ENCODE peak calls at places on chromosomes 16 and 17, in ten cellular contexts. One of them, this sample, is unnamed.
A peak's percentile ranks its signal among the peaks of the same experiment; 100 is the strongest.

GRCh38 chr16:72125635-72126428 is 32.2 kb downstream of the DHX38 start:
- DNase-seq in endodermal cell: no peak
- DNase-seq in Peyer's patch: no peak
- DNase-seq in H9: no peak
- DNase-seq in CD8-positive, alpha-beta T cell: no peak
- DNase-seq in AG04450: no peak
- DNase-seq in upper lobe of left lung: no peak
- DNase-seq in vagina: peak; percentile 58
- DNase-seq in lung: no peak
- DNase-seq in right atrium auricular region: peak; percentile 56
- DNase-seq in this sample: no peak

GRCh38 chr17:78416791-78417530 is 38.5 kb downstream of the PGS1 start:
- DNase-seq in endodermal cell: no peak
- DNase-seq in Peyer's patch: peak; percentile 45
- DNase-seq in H9: no peak
- DNase-seq in CD8-positive, alpha-beta T cell: no peak
- DNase-seq in AG04450: no peak
- DNase-seq in upper lobe of left lung: peak; percentile 83
- DNase-seq in vagina: no peak
- DNase-seq in lung: peak; percentile 61
- DNase-seq in right atrium auricular region: peak; percentile 73
- DNase-seq in this sample: peak; percentile 68

GRCh38 chr17:79609616-79610150 is 1.2 kb downstream of the RBFOX3 start:
- DNase-seq in endodermal cell: peak; percentile 77
- DNase-seq in Peyer's patch: no peak
- DNase-seq in H9: peak; percentile 55
- DNase-seq in CD8-positive, alpha-beta T cell: no peak
- DNase-seq in AG04450: no peak
- DNase-seq in upper lobe of left lung: no peak
- DNase-seq in vagina: no peak
- DNase-seq in lung: no peak
- DNase-seq in right atrium auricular region: no peak
- DNase-seq in this sample: no peak

GRCh38 chr16:78407191-78407590 is 307.7 kb downstream of the WWOX start:
- DNase-seq in endodermal cell: no peak
- DNase-seq in Peyer's patch: no peak
- DNase-seq in H9: no peak
- DNase-seq in CD8-positive, alpha-beta T cell: no peak
- DNase-seq in AG04450: no peak
- DNase-seq in upper lobe of left lung: no peak
- DNase-seq in vagina: no peak
- DNase-seq in lung: no peak
- DNase-seq in right atrium auricular region: no peak
- DNase-seq in this sample: no peak

GRCh38 chr16:85471469-85472431 is 141.4 kb upstream of the GSE1 start:
- DNase-seq in endodermal cell: no peak
- DNase-seq in Peyer's patch: no peak
- DNase-seq in H9: no peak
- DNase-seq in CD8-positive, alpha-beta T cell: no peak
- DNase-seq in AG04450: no peak
- DNase-seq in upper lobe of left lung: peak; percentile 71
- DNase-seq in vagina: no peak
- DNase-seq in lung: peak; percentile 56
- DNase-seq in right atrium auricular region: no peak
- DNase-seq in this sample: peak; percentile 38

GRCh38 chr17:40848583-40849235 is 18.3 kb downstream of the KRT12 start:
- DNase-seq in endodermal cell: no peak
- DNase-seq in Peyer's patch: no peak
- DNase-seq in H9: no peak
- DNase-seq in CD8-positive, alpha-beta T cell: no peak
- DNase-seq in AG04450: no peak
- DNase-seq in upper lobe of left lung: no peak
- DNase-seq in vagina: no peak
- DNase-seq in lung: no peak
- DNase-seq in right atrium auricular region: no peak
- DNase-seq in this sample: no peak

GRCh38 chr16:721765-722481 is 977 bp downstream of the ANTKMT start:
- DNase-seq in endodermal cell: no peak
- DNase-seq in Peyer's patch: no peak
- DNase-seq in H9: no peak
- DNase-seq in CD8-positive, alpha-beta T cell: peak; percentile 47
- DNase-seq in AG04450: no peak
- DNase-seq in upper lobe of left lung: no peak
- DNase-seq in vagina: no peak
- DNase-seq in lung: no peak
- DNase-seq in right atrium auricular region: no peak
- DNase-seq in this sample: peak; percentile 24

GRCh38 chr16:27917953-27918352 is 145.6 kb downstream of the GSG1L start:
- DNase-seq in endodermal cell: no peak
- DNase-seq in Peyer's patch: no peak
- DNase-seq in H9: no peak
- DNase-seq in CD8-positive, alpha-beta T cell: no peak
- DNase-seq in AG04450: no peak
- DNase-seq in upper lobe of left lung: no peak
- DNase-seq in vagina: no peak
- DNase-seq in lung: no peak
- DNase-seq in right atrium auricular region: no peak
- DNase-seq in this sample: no peak

GRCh38 chr17:2936771-2937321 is 126.6 kb downstream of the OR1D5 start:
- DNase-seq in endodermal cell: no peak
- DNase-seq in Peyer's patch: no peak
- DNase-seq in H9: no peak
- DNase-seq in CD8-positive, alpha-beta T cell: no peak
- DNase-seq in AG04450: no peak
- DNase-seq in upper lobe of left lung: no peak
- DNase-seq in vagina: no peak
- DNase-seq in lung: no peak
- DNase-seq in right atrium auricular region: no peak
- DNase-seq in this sample: no peak

GRCh38 chr17:2935622-2936021 is 127.8 kb downstream of the OR1D5 start:
- DNase-seq in endodermal cell: no peak
- DNase-seq in Peyer's patch: no peak
- DNase-seq in H9: no peak
- DNase-seq in CD8-positive, alpha-beta T cell: no peak
- DNase-seq in AG04450: no peak
- DNase-seq in upper lobe of left lung: no peak
- DNase-seq in vagina: no peak
- DNase-seq in lung: no peak
- DNase-seq in right atrium auricular region: no peak
- DNase-seq in this sample: no peak

GRCh38 chr17:2939714-2940351 is 123.6 kb downstream of the OR1D5 start:
- DNase-seq in endodermal cell: no peak
- DNase-seq in Peyer's patch: peak; percentile 71
- DNase-seq in H9: peak; percentile 36
- DNase-seq in CD8-positive, alpha-beta T cell: no peak
- DNase-seq in AG04450: no peak
- DNase-seq in upper lobe of left lung: no peak
- DNase-seq in vagina: no peak
- DNase-seq in lung: no peak
- DNase-seq in right atrium auricular region: no peak
- DNase-seq in this sample: no peak

GRCh38 chr17:2936351-2936750 is 127.1 kb downstream of the OR1D5 start:
- DNase-seq in endodermal cell: no peak
- DNase-seq in Peyer's patch: no peak
- DNase-seq in H9: no peak
- DNase-seq in CD8-positive, alpha-beta T cell: no peak
- DNase-seq in AG04450: no peak
- DNase-seq in upper lobe of left lung: no peak
- DNase-seq in vagina: no peak
- DNase-seq in lung: no peak
- DNase-seq in right atrium auricular region: no peak
- DNase-seq in this sample: no peak

GRCh38 chr17:2937331-2938003 is 125.9 kb downstream of the OR1D5 start:
- DNase-seq in endodermal cell: no peak
- DNase-seq in Peyer's patch: no peak
- DNase-seq in H9: no peak
- DNase-seq in CD8-positive, alpha-beta T cell: no peak
- DNase-seq in AG04450: no peak
- DNase-seq in upper lobe of left lung: no peak
- DNase-seq in vagina: no peak
- DNase-seq in lung: no peak
- DNase-seq in right atrium auricular region: no peak
- DNase-seq in this sample: no peak
- TF ChIP-seq CTCF in endodermal cell: peak; percentile 30
- TF ChIP-seq CTCF in Peyer's patch: no peak
- TF ChIP-seq CTCF in H9: no peak
- TF ChIP-seq CTCF in CD8-positive, alpha-beta T cell: no peak
- TF ChIP-seq CTCF in AG04450: peak; percentile 29
- TF ChIP-seq CTCF in upper lobe of left lung: no peak
- TF ChIP-seq CTCF in vagina: no peak
- TF ChIP-seq CTCF in lung: no peak
- TF ChIP-seq CTCF in right atrium auricular region: peak; percentile 50
- TF ChIP-seq CTCF in this sample: no peak

GRCh38 chr16:15822957-15823356 is 33.9 kb downstream of the MYH11 start:
- DNase-seq in endodermal cell: no peak
- DNase-seq in Peyer's patch: no peak
- DNase-seq in H9: no peak
- DNase-seq in CD8-positive, alpha-beta T cell: no peak
- DNase-seq in AG04450: no peak
- DNase-seq in upper lobe of left lung: no peak
- DNase-seq in vagina: no peak
- DNase-seq in lung: no peak
- DNase-seq in right atrium auricular region: no peak
- DNase-seq in this sample: no peak

GRCh38 chr16:15827709-15828343 is 29.0 kb downstream of the MYH11 start:
- DNase-seq in endodermal cell: no peak
- DNase-seq in Peyer's patch: no peak
- DNase-seq in H9: no peak
- DNase-seq in CD8-positive, alpha-beta T cell: no peak
- DNase-seq in AG04450: no peak
- DNase-seq in upper lobe of left lung: no peak
- DNase-seq in vagina: no peak
- DNase-seq in lung: no peak
- DNase-seq in right atrium auricular region: no peak
- DNase-seq in this sample: no peak

GRCh38 chr16:15827299-15827698 is 29.5 kb downstream of the MYH11 start:
- DNase-seq in endodermal cell: no peak
- DNase-seq in Peyer's patch: no peak
- DNase-seq in H9: no peak
- DNase-seq in CD8-positive, alpha-beta T cell: no peak
- DNase-seq in AG04450: no peak
- DNase-seq in upper lobe of left lung: no peak
- DNase-seq in vagina: no peak
- DNase-seq in lung: no peak
- DNase-seq in right atrium auricular region: no peak
- DNase-seq in this sample: no peak

GRCh38 chr16:15829460-15829859 is 27.4 kb downstream of the MYH11 start:
- DNase-seq in endodermal cell: peak; percentile 46
- DNase-seq in Peyer's patch: no peak
- DNase-seq in H9: peak; percentile 34
- DNase-seq in CD8-positive, alpha-beta T cell: no peak
- DNase-seq in AG04450: peak; percentile 44
- DNase-seq in upper lobe of left lung: peak; percentile 54
- DNase-seq in vagina: no peak
- DNase-seq in lung: peak; percentile 40
- DNase-seq in right atrium auricular region: peak; percentile 63
- DNase-seq in this sample: peak; percentile 47

DNA sequence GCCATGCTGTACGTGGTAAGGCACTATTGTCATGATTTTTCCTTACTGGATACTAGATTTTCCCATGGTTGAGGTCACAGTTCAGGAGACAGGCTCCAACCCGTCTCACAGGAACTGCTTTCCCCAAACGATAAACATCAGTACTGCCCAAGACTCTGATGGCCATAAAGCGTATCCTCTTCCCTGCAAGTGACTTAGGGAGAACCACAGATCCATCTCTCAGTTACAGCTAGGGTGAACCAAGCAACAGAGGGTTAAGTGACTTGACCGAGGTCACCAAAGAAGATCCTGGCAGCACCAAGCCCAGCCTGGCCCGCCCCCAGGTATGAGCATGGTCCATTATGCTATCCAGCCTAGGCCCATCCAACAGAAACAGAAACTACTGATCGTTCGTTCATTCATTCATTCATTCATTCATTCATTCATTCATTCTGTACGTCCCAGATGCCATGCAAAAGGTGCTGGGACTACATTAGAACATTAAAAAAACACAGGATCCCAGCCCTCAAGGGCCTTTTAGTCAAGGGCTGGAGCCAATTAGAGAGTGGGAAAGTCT is 31.0 kb downstream of the MYH11 start:
- DNase-seq in endodermal cell: no peak
- DNase-seq in Peyer's patch: no peak
- DNase-seq in H9: no peak
- DNase-seq in CD8-positive, alpha-beta T cell: no peak
- DNase-seq in AG04450: no peak
- DNase-seq in upper lobe of left lung: no peak
- DNase-seq in vagina: no peak
- DNase-seq in lung: no peak
- DNase-seq in right atrium auricular region: no peak
- DNase-seq in this sample: no peak
- H3K27ac ChIP-seq in endodermal cell: no peak overlapping the region
- H3K27ac ChIP-seq in Peyer's patch: no peak overlapping the region
- H3K27ac ChIP-seq in H9: no peak overlapping the region
- H3K27ac ChIP-seq in CD8-positive, alpha-beta T cell: no peak overlapping the region
- H3K27ac ChIP-seq in AG04450: no peak overlapping the region
- H3K27ac ChIP-seq in upper lobe of left lung: no peak overlapping the region
- H3K27ac ChIP-seq in vagina: no peak overlapping the region
- H3K27ac ChIP-seq in lung: no peak overlapping the region
- H3K27ac ChIP-seq in right atrium auricular region: no peak overlapping the region
- H3K27ac ChIP-seq in this sample: no peak overlapping the region

GRCh38 chr16:22816475-22816874 is 2.5 kb downstream of the HS3ST2 start:
- DNase-seq in endodermal cell: no peak
- DNase-seq in Peyer's patch: no peak
- DNase-seq in H9: no peak
- DNase-seq in CD8-positive, alpha-beta T cell: no peak
- DNase-seq in AG04450: no peak
- DNase-seq in upper lobe of left lung: no peak
- DNase-seq in vagina: no peak
- DNase-seq in lung: no peak
- DNase-seq in right atrium auricular region: no peak
- DNase-seq in this sample: no peak

GRCh38 chr16:22814330-22815105 is 556 bp downstream of the HS3ST2 start:
- DNase-seq in endodermal cell: peak; percentile 83
- DNase-seq in Peyer's patch: no peak
- DNase-seq in H9: peak; percentile 57
- DNase-seq in CD8-positive, alpha-beta T cell: no peak
- DNase-seq in AG04450: no peak
- DNase-seq in upper lobe of left lung: no peak
- DNase-seq in vagina: no peak
- DNase-seq in lung: no peak
- DNase-seq in right atrium auricular region: no peak
- DNase-seq in this sample: peak; percentile 12

GRCh38 chr16:22813946-22814325 is at the start of gene HS3ST2:
- DNase-seq in endodermal cell: peak; percentile 91
- DNase-seq in Peyer's patch: no peak
- DNase-seq in H9: peak; percentile 68
- DNase-seq in CD8-positive, alpha-beta T cell: no peak
- DNase-seq in AG04450: no peak
- DNase-seq in upper lobe of left lung: peak; percentile 21
- DNase-seq in vagina: no peak
- DNase-seq in lung: no peak
- DNase-seq in right atrium auricular region: no peak
- DNase-seq in this sample: peak; percentile 24

GRCh38 chr16:22815863-22816262 is 1.9 kb downstream of the HS3ST2 start:
- DNase-seq in endodermal cell: no peak
- DNase-seq in Peyer's patch: no peak
- DNase-seq in H9: no peak
- DNase-seq in CD8-positive, alpha-beta T cell: no peak
- DNase-seq in AG04450: no peak
- DNase-seq in upper lobe of left lung: no peak
- DNase-seq in vagina: no peak
- DNase-seq in lung: no peak
- DNase-seq in right atrium auricular region: no peak
- DNase-seq in this sample: no peak

GRCh38 chr16:22813223-22813945 is 578 bp upstream of the HS3ST2 start:
- DNase-seq in endodermal cell: peak; percentile 97
- DNase-seq in Peyer's patch: peak; percentile 52
- DNase-seq in H9: peak; percentile 88
- DNase-seq in CD8-positive, alpha-beta T cell: no peak
- DNase-seq in AG04450: no peak
- DNase-seq in upper lobe of left lung: no peak
- DNase-seq in vagina: no peak
- DNase-seq in lung: peak; percentile 34
- DNase-seq in right atrium auricular region: no peak
- DNase-seq in this sample: peak; percentile 56
- TF ChIP-seq CTCF in endodermal cell: peak; percentile 99
- TF ChIP-seq CTCF in Peyer's patch: peak; percentile 23
- TF ChIP-seq CTCF in H9: peak; percentile 97
- TF ChIP-seq CTCF in CD8-positive, alpha-beta T cell: no peak
- TF ChIP-seq CTCF in AG04450: peak; percentile 62
- TF ChIP-seq CTCF in upper lobe of left lung: peak; percentile 12
- TF ChIP-seq CTCF in vagina: peak; percentile 19
- TF ChIP-seq CTCF in lung: no peak
- TF ChIP-seq CTCF in right atrium auricular region: peak; percentile 72
- TF ChIP-seq CTCF in this sample: peak; percentile 65

GRCh38 chr16:53999123-53999522 is 287.5 kb downstream of the IRX3 start:
- DNase-seq in endodermal cell: no peak
- DNase-seq in Peyer's patch: no peak
- DNase-seq in H9: no peak
- DNase-seq in CD8-positive, alpha-beta T cell: no peak
- DNase-seq in AG04450: no peak
- DNase-seq in upper lobe of left lung: no peak
- DNase-seq in vagina: no peak
- DNase-seq in lung: no peak
- DNase-seq in right atrium auricular region: no peak
- DNase-seq in this sample: no peak
- H3K27ac ChIP-seq in endodermal cell: no peak overlapping the region
- H3K27ac ChIP-seq in Peyer's patch: no peak overlapping the region
- H3K27ac ChIP-seq in H9: no peak overlapping the region
- H3K27ac ChIP-seq in CD8-positive, alpha-beta T cell: no peak overlapping the region
- H3K27ac ChIP-seq in AG04450: no peak overlapping the region
- H3K27ac ChIP-seq in upper lobe of left lung: no peak overlapping the region
- H3K27ac ChIP-seq in vagina: no peak overlapping the region
- H3K27ac ChIP-seq in lung: no peak overlapping the region
- H3K27ac ChIP-seq in right atrium auricular region: no peak overlapping the region
- H3K27ac ChIP-seq in this sample: no peak overlapping the region

This sample was measured in heart right ventricle.